ENCODE peak calls at places on chromosome 4, in seven cellular contexts. One of them, this sample, is unnamed. For H3K9me3, the result is how much of the 10 kb centered on the place peaks cover.

GRCh38 chr4:100391913-100392312 is 125.9 kb downstream of the EMCN start:
- DNase-seq in fibroblast of lung: peak
- DNase-seq in mesenchymal stem cell: peak
- DNase-seq in PC-3: peak
- DNase-seq in HCT116: no peak
- DNase-seq in neuronal stem cell: no peak
- DNase-seq in GM23248: peak
- DNase-seq in this sample: peak

GRCh38 chr4:13081830-13082229 is 402.3 kb downstream of the RAB28 start:
- DNase-seq in fibroblast of lung: no peak
- DNase-seq in mesenchymal stem cell: no peak
- DNase-seq in PC-3: no peak
- DNase-seq in HCT116: no peak
- DNase-seq in neuronal stem cell: no peak
- DNase-seq in GM23248: no peak
- DNase-seq in this sample: no peak

GRCh38 chr4:159070742-159071141 is 32.1 kb upstream of the RAPGEF2 start:
- DNase-seq in fibroblast of lung: peak
- DNase-seq in mesenchymal stem cell: peak
- DNase-seq in PC-3: peak
- DNase-seq in HCT116: no peak
- DNase-seq in neuronal stem cell: no peak
- DNase-seq in GM23248: peak
- DNase-seq in this sample: peak

GRCh38 chr4:48173055-48173991 is 39.3 kb upstream of the TXK start:
- DNase-seq in fibroblast of lung: peak
- DNase-seq in mesenchymal stem cell: peak
- DNase-seq in PC-3: peak
- DNase-seq in HCT116: peak
- DNase-seq in neuronal stem cell: no peak
- DNase-seq in GM23248: peak
- DNase-seq in this sample: peak

GRCh38 chr4:15883611-15884243 is 54.8 kb downstream of the FGFBP1 start:
- DNase-seq in fibroblast of lung: no peak
- DNase-seq in mesenchymal stem cell: no peak
- DNase-seq in PC-3: no peak
- DNase-seq in HCT116: no peak
- DNase-seq in neuronal stem cell: no peak
- DNase-seq in GM23248: no peak
- DNase-seq in this sample: no peak

GRCh38 chr4:186266699-186267467 is 894 bp downstream of the F11 start:
- DNase-seq in fibroblast of lung: peak
- DNase-seq in mesenchymal stem cell: peak
- DNase-seq in PC-3: no peak
- DNase-seq in HCT116: no peak
- DNase-seq in neuronal stem cell: peak
- DNase-seq in GM23248: peak
- DNase-seq in this sample: no peak

GRCh38 chr4:77454858-77455257 is 150.8 kb upstream of the CXCL13 start:
- DNase-seq in fibroblast of lung: no peak
- DNase-seq in mesenchymal stem cell: no peak
- DNase-seq in PC-3: peak
- DNase-seq in HCT116: no peak
- DNase-seq in neuronal stem cell: no peak
- DNase-seq in GM23248: no peak
- DNase-seq in this sample: no peak

GRCh38 chr4:89000844-89001360 is 56.1 kb downstream of the FAM13A start:
- DNase-seq in fibroblast of lung: peak
- DNase-seq in mesenchymal stem cell: peak
- DNase-seq in PC-3: peak
- DNase-seq in HCT116: no peak
- DNase-seq in neuronal stem cell: no peak
- DNase-seq in GM23248: peak
- DNase-seq in this sample: peak

GRCh38 chr4:3305610-3306371 is 13.0 kb downstream of the RGS12 start:
- DNase-seq in fibroblast of lung: no peak
- DNase-seq in mesenchymal stem cell: peak
- DNase-seq in PC-3: no peak
- DNase-seq in HCT116: no peak
- DNase-seq in neuronal stem cell: no peak
- DNase-seq in GM23248: peak
- DNase-seq in this sample: peak

GRCh38 chr4:98639108-98639507 is 19.3 kb downstream of the TSPAN5 start:
- DNase-seq in fibroblast of lung: no peak
- DNase-seq in mesenchymal stem cell: no peak
- DNase-seq in PC-3: no peak
- DNase-seq in HCT116: no peak
- DNase-seq in neuronal stem cell: no peak
- DNase-seq in GM23248: no peak
- DNase-seq in this sample: no peak

GRCh38 chr4:84366111-84366510 is 133.0 kb downstream of the NKX6-1 start:
- DNase-seq in fibroblast of lung: no peak
- DNase-seq in mesenchymal stem cell: no peak
- DNase-seq in PC-3: peak
- DNase-seq in HCT116: no peak
- DNase-seq in neuronal stem cell: no peak
- DNase-seq in GM23248: peak
- DNase-seq in this sample: peak

GRCh38 chr4:122602277-122603142 is 18.4 kb downstream of the IL21 start:
- DNase-seq in fibroblast of lung: peak
- DNase-seq in mesenchymal stem cell: peak
- DNase-seq in PC-3: peak
- DNase-seq in HCT116: peak
- DNase-seq in neuronal stem cell: peak
- DNase-seq in GM23248: peak
- DNase-seq in this sample: no peak

GRCh38 chr4:147355849-147356248 is 125.0 kb upstream of the EDNRA start:
- DNase-seq in fibroblast of lung: peak
- DNase-seq in mesenchymal stem cell: peak
- DNase-seq in PC-3: peak
- DNase-seq in HCT116: no peak
- DNase-seq in neuronal stem cell: no peak
- DNase-seq in GM23248: peak
- DNase-seq in this sample: peak

GRCh38 chr4:80409798-80410197 is 74.3 kb downstream of the CFAP299 start:
- DNase-seq in fibroblast of lung: no peak
- DNase-seq in mesenchymal stem cell: no peak
- DNase-seq in PC-3: no peak
- DNase-seq in HCT116: no peak
- DNase-seq in neuronal stem cell: no peak
- DNase-seq in GM23248: no peak
- DNase-seq in this sample: no peak

GRCh38 chr4:34972189-34972588 is 1272.1 kb downstream of the ARAP2 start:
- DNase-seq in fibroblast of lung: no peak
- DNase-seq in mesenchymal stem cell: no peak
- DNase-seq in PC-3: peak
- DNase-seq in HCT116: no peak
- DNase-seq in neuronal stem cell: no peak
- DNase-seq in GM23248: no peak
- DNase-seq in this sample: no peak

GRCh38 chr4:95363579-95363965 is 185.2 kb downstream of the UNC5C start:
- DNase-seq in fibroblast of lung: no peak
- DNase-seq in mesenchymal stem cell: no peak
- DNase-seq in PC-3: no peak
- DNase-seq in HCT116: no peak
- DNase-seq in neuronal stem cell: no peak
- DNase-seq in GM23248: no peak
- DNase-seq in this sample: no peak

GRCh38 chr4:947491-947971 is 15.3 kb downstream of the TMEM175 start:
- DNase-seq in fibroblast of lung: no peak
- DNase-seq in mesenchymal stem cell: no peak
- DNase-seq in PC-3: no peak
- DNase-seq in HCT116: no peak
- DNase-seq in neuronal stem cell: no peak
- DNase-seq in GM23248: no peak
- DNase-seq in this sample: no peak

GRCh38 chr4:102345795-102346100 is 466 bp upstream of the SLC39A8 start:
- DNase-seq in fibroblast of lung: no peak
- DNase-seq in mesenchymal stem cell: no peak
- DNase-seq in PC-3: no peak
- DNase-seq in HCT116: no peak
- DNase-seq in neuronal stem cell: no peak
- DNase-seq in GM23248: peak
- DNase-seq in this sample: no peak

GRCh38 chr4:102343964-102344519 is 1.2 kb downstream of the SLC39A8 start:
- DNase-seq in fibroblast of lung: no peak
- DNase-seq in mesenchymal stem cell: no peak
- DNase-seq in PC-3: peak
- DNase-seq in HCT116: peak
- DNase-seq in neuronal stem cell: peak
- DNase-seq in GM23248: no peak
- DNase-seq in this sample: no peak

GRCh38 chr4:102342404-102343074 is 2.7 kb downstream of the SLC39A8 start:
- DNase-seq in fibroblast of lung: no peak
- DNase-seq in mesenchymal stem cell: no peak
- DNase-seq in PC-3: no peak
- DNase-seq in HCT116: no peak
- DNase-seq in neuronal stem cell: no peak
- DNase-seq in GM23248: no peak
- DNase-seq in this sample: no peak

GRCh38 chr4:102344520-102344954 is 745 bp downstream of the SLC39A8 start:
- DNase-seq in fibroblast of lung: peak
- DNase-seq in mesenchymal stem cell: peak
- DNase-seq in PC-3: peak
- DNase-seq in HCT116: peak
- DNase-seq in neuronal stem cell: peak
- DNase-seq in GM23248: peak
- DNase-seq in this sample: peak

GRCh38 chr4:102344955-102345794 is at the start of gene SLC39A8:
- DNase-seq in fibroblast of lung: peak
- DNase-seq in mesenchymal stem cell: peak
- DNase-seq in PC-3: peak
- DNase-seq in HCT116: peak
- DNase-seq in neuronal stem cell: peak
- DNase-seq in GM23248: peak
- DNase-seq in this sample: peak
- H3K9ac ChIP-seq in fibroblast of lung: peak
- H3K9ac ChIP-seq in mesenchymal stem cell: peak
- H3K9ac ChIP-seq in PC-3: peak
- H3K9ac ChIP-seq in HCT116: peak
- H3K9ac ChIP-seq in neuronal stem cell: peak
- H3K9ac ChIP-seq in GM23248: peak
- H3K9ac ChIP-seq in this sample: peak

GRCh38 chr4:175424111-175424510 is 388.0 kb downstream of the GPM6A start:
- DNase-seq in fibroblast of lung: no peak
- DNase-seq in mesenchymal stem cell: no peak
- DNase-seq in PC-3: no peak
- DNase-seq in HCT116: no peak
- DNase-seq in neuronal stem cell: no peak
- DNase-seq in GM23248: peak
- DNase-seq in this sample: peak
- H3K9me3 ChIP-seq in fibroblast of lung: under half
- H3K9me3 ChIP-seq in mesenchymal stem cell: under half
- H3K9me3 ChIP-seq in PC-3: under half
- H3K9me3 ChIP-seq in HCT116: under half
- H3K9me3 ChIP-seq in neuronal stem cell: under half
- H3K9me3 ChIP-seq in GM23248: under half
- H3K9me3 ChIP-seq in this sample: under half

GRCh38 chr4:112650332-112650731 is 13.4 kb downstream of the LARP7 start:
- DNase-seq in fibroblast of lung: no peak
- DNase-seq in mesenchymal stem cell: no peak
- DNase-seq in PC-3: no peak
- DNase-seq in HCT116: no peak
- DNase-seq in neuronal stem cell: no peak
- DNase-seq in GM23248: no peak
- DNase-seq in this sample: no peak

GRCh38 chr4:112649055-112649408 is 12.1 kb downstream of the LARP7 start:
- DNase-seq in fibroblast of lung: no peak
- DNase-seq in mesenchymal stem cell: no peak
- DNase-seq in PC-3: no peak
- DNase-seq in HCT116: no peak
- DNase-seq in neuronal stem cell: no peak
- DNase-seq in GM23248: no peak
- DNase-seq in this sample: no peak

GRCh38 chr4:112648263-112649054 is 11.5 kb downstream of the LARP7 start:
- DNase-seq in fibroblast of lung: no peak
- DNase-seq in mesenchymal stem cell: no peak
- DNase-seq in PC-3: no peak
- DNase-seq in HCT116: no peak
- DNase-seq in neuronal stem cell: no peak
- DNase-seq in GM23248: no peak
- DNase-seq in this sample: peak

GRCh38 chr4:112652216-112652615 is 15.3 kb downstream of the LARP7 start:
- DNase-seq in fibroblast of lung: no peak
- DNase-seq in mesenchymal stem cell: no peak
- DNase-seq in PC-3: no peak
- DNase-seq in HCT116: no peak
- DNase-seq in neuronal stem cell: peak
- DNase-seq in GM23248: no peak
- DNase-seq in this sample: no peak

GRCh38 chr4:112651641-112652040 is 14.7 kb downstream of the LARP7 start:
- DNase-seq in fibroblast of lung: no peak
- DNase-seq in mesenchymal stem cell: no peak
- DNase-seq in PC-3: no peak
- DNase-seq in HCT116: no peak
- DNase-seq in neuronal stem cell: no peak
- DNase-seq in GM23248: no peak
- DNase-seq in this sample: no peak
- H3K9ac ChIP-seq in fibroblast of lung: no peak
- H3K9ac ChIP-seq in mesenchymal stem cell: no peak
- H3K9ac ChIP-seq in PC-3: no peak
- H3K9ac ChIP-seq in HCT116: no peak
- H3K9ac ChIP-seq in neuronal stem cell: no peak
- H3K9ac ChIP-seq in GM23248: no peak
- H3K9ac ChIP-seq in this sample: no peak

GRCh38 chr4:174110180-174110579 is 173.3 kb downstream of the FBXO8 start:
- DNase-seq in fibroblast of lung: peak
- DNase-seq in mesenchymal stem cell: peak
- DNase-seq in PC-3: no peak
- DNase-seq in HCT116: no peak
- DNase-seq in neuronal stem cell: no peak
- DNase-seq in GM23248: no peak
- DNase-seq in this sample: no peak
- H3K9me3 ChIP-seq in fibroblast of lung: under half
- H3K9me3 ChIP-seq in mesenchymal stem cell: under half
- H3K9me3 ChIP-seq in PC-3: under half
- H3K9me3 ChIP-seq in HCT116: under half
- H3K9me3 ChIP-seq in neuronal stem cell: under half
- H3K9me3 ChIP-seq in GM23248: under half
- H3K9me3 ChIP-seq in this sample: under half

GRCh38 chr4:7361256-7361655 is 73.5 kb downstream of the PSAPL1 start:
- DNase-seq in fibroblast of lung: no peak
- DNase-seq in mesenchymal stem cell: no peak
- DNase-seq in PC-3: no peak
- DNase-seq in HCT116: no peak
- DNase-seq in neuronal stem cell: no peak
- DNase-seq in GM23248: peak
- DNase-seq in this sample: no peak
- H3K9ac ChIP-seq in fibroblast of lung: no peak
- H3K9ac ChIP-seq in mesenchymal stem cell: no peak
- H3K9ac ChIP-seq in PC-3: no peak
- H3K9ac ChIP-seq in HCT116: no peak
- H3K9ac ChIP-seq in neuronal stem cell: no peak
- H3K9ac ChIP-seq in GM23248: no peak
- H3K9ac ChIP-seq in this sample: no peak

GRCh38 chr4:61753739-61754138 is 553.6 kb downstream of the ADGRL3 start:
- DNase-seq in fibroblast of lung: no peak
- DNase-seq in mesenchymal stem cell: no peak
- DNase-seq in PC-3: no peak
- DNase-seq in HCT116: no peak
- DNase-seq in neuronal stem cell: no peak
- DNase-seq in GM23248: no peak
- DNase-seq in this sample: no peak
- H3K9me3 ChIP-seq in fibroblast of lung: under half
- H3K9me3 ChIP-seq in mesenchymal stem cell: under half
- H3K9me3 ChIP-seq in PC-3: under half
- H3K9me3 ChIP-seq in HCT116: under half
- H3K9me3 ChIP-seq in neuronal stem cell: under half
- H3K9me3 ChIP-seq in GM23248: under half
- H3K9me3 ChIP-seq in this sample: under half

This sample was measured in astrocyte.